ENCODE peak calls at places on chromosome 4, in six cellular contexts. H is GM12878, R is sigmoid colon, V is transverse colon, K is HepG2, C is breast epithelium. O is an unnamed sample.

GRCh38 chr4:34158883-34159282 is 2085.4 kb downstream of the ARAP2 start:
- DNase-seq in H (no peak), R (no peak), V (no peak), K (no peak), C (no peak), O (no peak)

GRCh38 chr4:141898336-141898735 is 262.0 kb downstream of the IL15 start:
- DNase-seq in H (no peak), R (no peak), V (no peak), K (no peak), C (no peak), O (no peak)

GRCh38 chr4:98994474-98995182 is 893 bp upstream of the METAP1 start:
- DNase-seq in H (no peak), R (no peak), V (no peak), K (peak), C (no peak), O (no peak)

GRCh38 chr4:113955411-113955810 is 24.0 kb downstream of the ARSJ start:
- DNase-seq in H (no peak), R (no peak), V (no peak), K (no peak), C (no peak), O (no peak)

GRCh38 chr4:138639018-138639876 is 376.3 kb upstream of the NOCT start:
- DNase-seq in H (no peak), R (no peak), V (no peak), K (no peak), C (no peak), O (no peak)

GRCh38 chr4:145679991-145680455 is at the start of gene C4orf51:
- DNase-seq in H (no peak), R (no peak), V (no peak), K (peak), C (no peak), O (no peak)

GRCh38 chr4:80619070-80619674 is 283.6 kb downstream of the CFAP299 start:
- DNase-seq in H (no peak), R (no peak), V (no peak), K (peak), C (no peak), O (no peak)

GRCh38 chr4:105896461-105896939 is 1.2 kb downstream of the NPNT start:
- DNase-seq in H (no peak), R (no peak), V (peak), K (no peak), C (no peak), O (peak)

GRCh38 chr4:38768968-38769394 is 13.8 kb downstream of the TLR10 start:
- DNase-seq in H (no peak), R (no peak), V (no peak), K (no peak), C (no peak), O (no peak)

GRCh38 chr4:11732155-11732554 is 303.5 kb upstream of the HS3ST1 start:
- DNase-seq in H (no peak), R (no peak), V (peak), K (no peak), C (no peak), O (no peak)

GRCh38 chr4:69689530-69690111 is 36.6 kb upstream of the UGT2A1 start:
- DNase-seq in H (no peak), R (no peak), V (no peak), K (peak), C (no peak), O (no peak)

GRCh38 chr4:158015241-158015640 is 157.6 kb downstream of the GASK1B start:
- DNase-seq in H (no peak), R (no peak), V (no peak), K (no peak), C (no peak), O (no peak)

GRCh38 chr4:53346920-53347852 is 18.7 kb downstream of the SCFD2 start:
- DNase-seq in H (no peak), R (no peak), V (no peak), K (no peak), C (no peak), O (no peak)

GRCh38 chr4:175562111-175562510 is 250.0 kb downstream of the GPM6A start:
- DNase-seq in H (no peak), R (no peak), V (no peak), K (no peak), C (no peak), O (no peak)

GRCh38 chr4:18390655-18391369 is 369.3 kb upstream of the LCORL start:
- DNase-seq in H (no peak), R (no peak), V (no peak), K (no peak), C (no peak), O (no peak)

GRCh38 chr4:37160653-37161052 is 83.9 kb upstream of the NWD2 start:
- DNase-seq in H (no peak), R (no peak), V (no peak), K (no peak), C (no peak), O (no peak)

GRCh38 chr4:152011469-152011868 is 250.7 kb upstream of the GATB start:
- DNase-seq in H (no peak), R (no peak), V (no peak), K (no peak), C (no peak), O (no peak)

GRCh38 chr4:168696828-168697227 is 200.0 kb downstream of the PALLD start:
- DNase-seq in H (no peak), R (no peak), V (no peak), K (no peak), C (no peak), O (no peak)

GRCh38 chr4:176792348-176793059 is at the start of gene VEGFC:
- DNase-seq in H (no peak), R (peak), V (peak), K (peak), C (no peak), O (peak)

GRCh38 chr4:86891785-86892638 is at the start of gene C4orf36:
- DNase-seq in H (no peak), R (peak), V (peak), K (no peak), C (peak), O (peak)

GRCh38 chr4:139902328-139903217 is 237.0 kb downstream of the MGST2 start:
- DNase-seq in H (no peak), R (no peak), V (no peak), K (no peak), C (no peak), O (no peak)

GRCh38 chr4:186201535-186202230 is 10.3 kb downstream of the CYP4V2 start:
- DNase-seq in H (no peak), R (no peak), V (peak), K (peak), C (no peak), O (peak)

GRCh38 chr4:107740950-107741701 is 21.1 kb upstream of the PAPSS1 start:
- DNase-seq in H (no peak), R (peak), V (peak), K (no peak), C (peak), O (no peak)

GRCh38 chr4:76950846-76951321 is 1.3 kb downstream of the SEPTIN11 start:
- DNase-seq in H (no peak), R (no peak), V (peak), K (no peak), C (no peak), O (no peak)

GRCh38 chr4:78320353-78320935 is 231.1 kb upstream of the ANXA3 start:
- DNase-seq in H (no peak), R (no peak), V (no peak), K (peak), C (no peak), O (no peak)

GRCh38 chr4:75135068-75135825 is 202.3 kb downstream of the PARM1 start:
- DNase-seq in H (peak), R (no peak), V (no peak), K (no peak), C (no peak), O (no peak)

GRCh38 chr4:29066856-29067255 is 1653.3 kb upstream of the PCDH7 start:
- DNase-seq in H (no peak), R (no peak), V (no peak), K (no peak), C (no peak), O (no peak)

GRCh38 chr4:138050601-138051000 is 191.5 kb downstream of the SLC7A11 start:
- DNase-seq in H (no peak), R (no peak), V (no peak), K (no peak), C (no peak), O (no peak)

GRCh38 chr4:185839204-185839712 is 27.3 kb upstream of the SORBS2 start:
- DNase-seq in H (no peak), R (peak), V (peak), K (no peak), C (peak), O (no peak)

GRCh38 chr4:141565379-141566089 is 70.8 kb upstream of the IL15 start:
- DNase-seq in H (no peak), R (no peak), V (no peak), K (peak), C (no peak), O (no peak)

GRCh38 chr4:23455482-23455881 is 434.4 kb downstream of the PPARGC1A start:
- DNase-seq in H (no peak), R (no peak), V (no peak), K (peak), C (no peak), O (no peak)

GRCh38 chr4:26490111-26490979 is at the start of gene CCKAR:
- DNase-seq in H (no peak), R (no peak), V (no peak), K (no peak), C (no peak), O (no peak)

GRCh38 chr4:84531689-84532088 is 32.6 kb upstream of the NKX6-1 start:
- DNase-seq in H (no peak), R (no peak), V (no peak), K (no peak), C (no peak), O (no peak)

GRCh38 chr4:127138586-127138985 is 494.2 kb upstream of the INTU start:
- DNase-seq in H (no peak), R (no peak), V (no peak), K (no peak), C (no peak), O (no peak)

GRCh38 chr4:40628888-40629287 is 776 bp downstream of the RBM47 start:
- DNase-seq in H (no peak), R (no peak), V (no peak), K (no peak), C (no peak), O (no peak)

GRCh38 chr4:5051210-5051691 is at the start of gene STK32B:
- DNase-seq in H (no peak), R (peak), V (peak), K (no peak), C (no peak), O (peak)
- TF ChIP-seq POLR2AphosphoS5 in H (no peak), R (no peak), V (no peak), K (no peak), C (no peak), O (no peak)

DNA sequence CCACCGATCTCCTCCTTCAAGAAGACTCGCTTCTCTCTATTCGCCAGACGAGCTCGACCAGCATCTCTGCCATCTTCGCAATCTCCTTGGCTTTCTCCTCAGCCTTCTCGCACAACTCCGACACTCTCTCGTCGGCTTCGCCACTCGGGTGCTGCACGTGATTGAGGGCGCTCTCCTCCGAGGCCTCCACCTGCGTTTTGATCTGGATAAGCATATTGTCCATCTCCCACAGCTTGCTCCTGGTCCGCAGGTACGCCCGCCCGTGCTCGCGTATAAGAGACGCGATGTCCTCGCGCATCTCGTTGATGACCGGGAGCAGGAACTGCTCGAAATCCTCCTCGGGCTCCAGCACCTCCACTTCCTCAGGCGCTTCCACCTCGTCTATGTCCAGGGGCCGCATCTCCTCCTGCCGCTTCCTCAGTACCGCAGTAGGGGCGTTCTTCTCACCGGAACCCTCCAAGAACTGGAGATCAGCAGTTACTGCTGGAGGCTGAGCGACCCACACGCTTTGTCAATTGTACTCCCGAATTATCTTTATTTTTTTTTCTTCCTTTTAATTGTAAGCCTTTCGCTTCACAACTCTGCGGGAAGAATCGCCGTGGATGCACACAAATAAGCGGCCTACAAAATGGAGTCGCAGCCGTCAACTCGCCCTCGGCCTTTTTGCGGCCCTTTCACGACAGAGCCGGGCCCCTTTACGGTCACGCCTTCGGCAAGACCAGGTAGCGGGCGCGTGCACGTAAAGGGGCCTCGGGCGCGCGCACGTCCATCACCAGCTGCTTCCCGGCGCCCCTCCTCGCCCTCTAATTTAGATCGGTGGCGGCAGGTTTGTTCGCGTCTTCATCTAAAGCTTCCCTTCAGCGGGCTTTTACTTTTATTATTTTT is at the start of gene MRFAP1L1:
- DNase-seq in H (peak), R (peak), V (peak), K (peak), C (peak), O (peak)
- TF ChIP-seq POLR2A in H (peak), R (peak), V (peak), K (peak), C (peak), O (peak)

GRCh38 chr4:95106408-95106928 is 348.7 kb downstream of the BMPR1B start:
- DNase-seq in H (no peak), R (no peak), V (no peak), K (no peak), C (no peak), O (no peak)

GRCh38 chr4:95107004-95107403 is 349.2 kb downstream of the BMPR1B start:
- DNase-seq in H (no peak), R (no peak), V (no peak), K (no peak), C (no peak), O (no peak)

GRCh38 chr4:95105112-95105511 is 347.4 kb downstream of the BMPR1B start:
- DNase-seq in H (no peak), R (no peak), V (no peak), K (no peak), C (no peak), O (no peak)

GRCh38 chr4:95105983-95106382 is 348.2 kb downstream of the BMPR1B start:
- DNase-seq in H (no peak), R (no peak), V (no peak), K (no peak), C (no peak), O (no peak)

GRCh38 chr4:95102391-95102790 is 344.6 kb downstream of the BMPR1B start:
- DNase-seq in H (no peak), R (no peak), V (no peak), K (no peak), C (no peak), O (no peak)
- TF ChIP-seq POLR2AphosphoS5 in H (no peak), R (no peak), V (no peak), K (no peak), C (no peak), O (no peak)

DNA sequence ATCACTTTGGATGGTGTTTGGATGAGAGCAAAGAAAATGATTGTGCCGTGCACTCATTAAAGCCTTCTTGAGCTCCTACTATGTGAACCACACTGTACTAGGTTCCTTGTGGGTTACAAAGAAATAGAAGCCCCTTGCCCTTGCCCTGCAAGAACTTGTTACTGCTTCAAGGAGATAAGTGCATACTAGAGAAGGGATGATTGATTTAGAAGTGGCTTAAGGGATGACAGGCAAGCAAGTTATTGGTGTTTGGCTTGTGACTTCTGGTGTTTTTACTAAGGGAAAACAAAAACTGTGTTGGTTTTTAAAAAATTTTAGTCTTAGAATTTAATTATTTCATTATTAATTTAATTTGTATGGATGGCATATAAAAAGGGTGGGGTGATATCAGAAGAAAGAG is 67.4 kb downstream of the IL21 start:
- DNase-seq in H (no peak), R (no peak), V (no peak), K (no peak), C (no peak), O (no peak)
- TF ChIP-seq POLR2A in H (no peak), R (no peak), V (no peak), K (no peak), C (no peak), O (no peak)